ENCODE peak calls at places on chromosomes 11 and 22, in ten cellular contexts. M is cortex of kidney, J is HEK293T, A is activated T-helper 1 cell treated with Interleukin-2 at 50 U/mL for 16 hours, C is HL-60, O is chondrocyte, W is lung, Q is Kasumi-1, D is HS-27A, X is COR-L47. I is an unnamed sample.

GRCh38 chr22:20569059-20570058 is 61.9 kb downstream of the MED15 start:
- DNase-seq in M (no peak), J (no peak), A (peak; percentile 82), C (peak; percentile 51), O (peak; percentile 34), W (peak; percentile 88), Q (no peak), D (peak; percentile 93), X (no peak), I (no peak)

GRCh38 chr11:2662430-2663299 is 37.1 kb downstream of the KCNQ1OT1 start:
- DNase-seq in M (no peak), J (no peak), A (no peak), C (no peak), O (peak; percentile 87), W (no peak), Q (no peak), D (no peak), X (no peak), I (no peak)

GRCh38 chr11:84381666-84382065 is 1095.5 kb upstream of the CCDC90B start:
- DNase-seq in M (no peak), J (no peak), A (no peak), C (no peak), O (no peak), W (no peak), Q (no peak), D (no peak), X (no peak), I (no peak)

GRCh38 chr11:2690596-2691354 is 9.0 kb downstream of the KCNQ1OT1 start:
- DNase-seq in M (no peak), J (no peak), A (no peak), C (no peak), O (peak; percentile 34), W (no peak), Q (no peak), D (no peak), X (no peak), I (no peak)

GRCh38 chr11:369336-370018 is at the start of gene B4GALNT4:
- DNase-seq in M (no peak), J (peak; percentile 52), A (no peak), C (no peak), O (peak; percentile 42), W (no peak), Q (no peak), D (no peak), X (peak; percentile 37), I (no peak)

GRCh38 chr11:12248330-12248729 is 129.0 kb upstream of the PARVA start:
- DNase-seq in M (no peak), J (no peak), A (no peak), C (no peak), O (no peak), W (peak; percentile 95), Q (no peak), D (no peak), X (peak; percentile 89), I (no peak)

GRCh38 chr22:47355776-47356432 is 593.5 kb downstream of the TBC1D22A start:
- DNase-seq in M (no peak), J (no peak), A (no peak), C (no peak), O (no peak), W (no peak), Q (no peak), D (no peak), X (no peak), I (no peak)

GRCh38 chr11:104073950-104074349 is 37.5 kb downstream of the DDI1 start:
- DNase-seq in M (no peak), J (no peak), A (no peak), C (peak; percentile 38), O (no peak), W (no peak), Q (peak; percentile 94), D (no peak), X (no peak), I (peak; percentile 74)

GRCh38 chr22:24706050-24706449 is 68.5 kb downstream of the PIWIL3 start:
- DNase-seq in M (no peak), J (peak; percentile 48), A (no peak), C (no peak), O (no peak), W (no peak), Q (no peak), D (no peak), X (no peak), I (no peak)

GRCh38 chr11:46352063-46352841 is 5.0 kb downstream of the DGKZ start:
- DNase-seq in M (no peak), J (peak; percentile 79), A (peak; percentile 67), C (no peak), O (peak; percentile 93), W (no peak), Q (peak; percentile 56), D (no peak), X (peak; percentile 41), I (no peak)

GRCh38 chr11:86931965-86932332 is 23.2 kb downstream of the FZD4 start:
- DNase-seq in M (no peak), J (no peak), A (no peak), C (no peak), O (no peak), W (no peak), Q (no peak), D (no peak), X (no peak), I (no peak)

GRCh38 chr11:126080206-126080941 is 17.7 kb upstream of the CDON start:
- DNase-seq in M (no peak), J (no peak), A (no peak), C (no peak), O (no peak), W (no peak), Q (no peak), D (no peak), X (peak; percentile 91), I (no peak)

GRCh38 chr22:40922484-40923303 is 28.5 kb upstream of the RBX1 start:
- DNase-seq in M (no peak), J (peak; percentile 63), A (no peak), C (peak; percentile 23), O (no peak), W (no peak), Q (peak; percentile 81), D (no peak), X (peak; percentile 55), I (peak; percentile 30)

GRCh38 chr11:73787051-73787642 is 527 bp upstream of the MRPL48 start:
- DNase-seq in M (no peak), J (no peak), A (no peak), C (no peak), O (no peak), W (no peak), Q (no peak), D (no peak), X (no peak), I (no peak)

GRCh38 chr11:114163830-114164401 is 104.4 kb downstream of the ZBTB16 start:
- DNase-seq in M (no peak), J (no peak), A (no peak), C (peak; percentile 50), O (no peak), W (no peak), Q (no peak), D (no peak), X (no peak), I (no peak)

GRCh38 chr11:118003456-118003855 is 17.3 kb downstream of the IL10RA start:
- DNase-seq in M (no peak), J (no peak), A (no peak), C (no peak), O (no peak), W (no peak), Q (no peak), D (no peak), X (no peak), I (no peak)

GRCh38 chr11:3747704-3748103 is 49.6 kb downstream of the NUP98 start:
- DNase-seq in M (no peak), J (no peak), A (no peak), C (peak; percentile 17), O (no peak), W (no peak), Q (peak; percentile 30), D (no peak), X (no peak), I (no peak)

GRCh38 chr11:35239476-35240075 is 100.6 kb downstream of the CD44 start:
- DNase-seq in M (no peak), J (no peak), A (no peak), C (no peak), O (no peak), W (no peak), Q (no peak), D (no peak), X (no peak), I (no peak)

GRCh38 chr11:110490886-110491285 is 61.1 kb downstream of the FDX1 start:
- DNase-seq in M (no peak), J (no peak), A (no peak), C (no peak), O (no peak), W (no peak), Q (peak; percentile 90), D (no peak), X (no peak), I (no peak)